ENCODE peak calls at places on chromosomes 12 and 14, in seven cellular contexts. U is tibial artery, N is uterus, E is left ventricle myocardium inferior, R is fibroblast of lung, M is Peyer's patch, Z is esophagus squamous epithelium. P is an unnamed sample.

GRCh38 chr14:33414041-33414440 is 475.4 kb downstream of the NPAS3 start:
- DNase-seq in U (no peak), N (no peak), E (no peak), R (no peak), M (no peak), Z (no peak), P (no peak)

GRCh38 chr12:92020983-92021664 is 124.5 kb downstream of the BTG1 start:
- DNase-seq in U (no peak), N (no peak), E (no peak), R (no peak), M (no peak), Z (no peak), P (no peak)

GRCh38 chr14:22478670-22479069 is 110.4 kb downstream of the DAD1 start:
- DNase-seq in U (no peak), N (peak), E (peak), R (peak), M (no peak), Z (no peak), P (peak)

GRCh38 chr14:104309657-104310369 is 171.4 kb downstream of the KIF26A start:
- DNase-seq in U (peak), N (no peak), E (no peak), R (no peak), M (no peak), Z (no peak), P (peak)

GRCh38 chr12:65535951-65536350 is 257.5 kb downstream of the MSRB3 start:
- DNase-seq in U (no peak), N (no peak), E (no peak), R (no peak), M (no peak), Z (no peak), P (no peak)

GRCh38 chr12:66823857-66824570 is 145.1 kb upstream of the GRIP1 start:
- DNase-seq in U (no peak), N (no peak), E (no peak), R (no peak), M (no peak), Z (no peak), P (no peak)

GRCh38 chr14:91731018-91731417 is 868 bp downstream of the CATSPERB start:
- DNase-seq in U (no peak), N (no peak), E (no peak), R (no peak), M (no peak), Z (no peak), P (no peak)

GRCh38 chr14:67187826-67188225 is 1.4 kb upstream of the GARIN2 start:
- DNase-seq in U (no peak), N (no peak), E (no peak), R (peak), M (no peak), Z (no peak), P (no peak)

GRCh38 chr12:56803750-56804149 is 40.6 kb downstream of the HSD17B6 start:
- DNase-seq in U (peak), N (no peak), E (peak), R (no peak), M (no peak), Z (no peak), P (peak)

GRCh38 chr14:29069228-29069627 is 302.6 kb downstream of the FOXG1 start:
- DNase-seq in U (no peak), N (no peak), E (no peak), R (no peak), M (no peak), Z (no peak), P (no peak)

GRCh38 chr14:94213021-94213420 is 38.9 kb downstream of the PPP4R4 start:
- DNase-seq in U (no peak), N (no peak), E (no peak), R (no peak), M (no peak), Z (no peak), P (no peak)

GRCh38 chr12:74849801-74850200 is 312.2 kb downstream of the ATXN7L3B start:
- DNase-seq in U (no peak), N (no peak), E (no peak), R (no peak), M (no peak), Z (no peak), P (no peak)

GRCh38 chr12:65156366-65156831 is 13.0 kb upstream of the LEMD3 start:
- DNase-seq in U (no peak), N (no peak), E (no peak), R (no peak), M (no peak), Z (no peak), P (no peak)

GRCh38 chr12:113005759-113006158 is 27.4 kb downstream of the OAS2 start:
- DNase-seq in U (no peak), N (no peak), E (no peak), R (no peak), M (peak), Z (no peak), P (no peak)

GRCh38 chr14:71824816-71825215 is 107.4 kb upstream of the RGS6 start:
- DNase-seq in U (no peak), N (no peak), E (no peak), R (no peak), M (no peak), Z (no peak), P (no peak)

GRCh38 chr14:80211143-80212024 is at the start of gene DIO2:
- DNase-seq in U (peak), N (no peak), E (peak), R (peak), M (no peak), Z (no peak), P (peak)

GRCh38 chr12:113236539-113237354 is 15.5 kb downstream of the TPCN1 start:
- DNase-seq in U (peak), N (no peak), E (peak), R (no peak), M (peak), Z (no peak), P (no peak)

GRCh38 chr12:58557156-58557555 is 363.1 kb downstream of the LRIG3 start:
- DNase-seq in U (no peak), N (no peak), E (no peak), R (peak), M (no peak), Z (no peak), P (no peak)

GRCh38 chr12:94793191-94793595 is 142.8 kb upstream of the TMCC3 start:
- DNase-seq in U (no peak), N (no peak), E (no peak), R (no peak), M (no peak), Z (no peak), P (no peak)

GRCh38 chr12:15584366-15585041 is 204.7 kb downstream of the EPS8 start:
- DNase-seq in U (no peak), N (peak), E (no peak), R (peak), M (peak), Z (no peak), P (no peak)

GRCh38 chr14:55302770-55303472 is 31.7 kb downstream of the FBXO34 start:
- DNase-seq in U (no peak), N (no peak), E (no peak), R (no peak), M (no peak), Z (no peak), P (no peak)

GRCh38 chr12:12900786-12901157 is 9.4 kb downstream of the GPRC5A start:
- DNase-seq in U (no peak), N (no peak), E (no peak), R (no peak), M (no peak), Z (no peak), P (no peak)

GRCh38 chr14:80055226-80055625 is 156.1 kb downstream of the DIO2 start:
- DNase-seq in U (no peak), N (no peak), E (no peak), R (no peak), M (no peak), Z (no peak), P (no peak)

GRCh38 chr12:106446429-106447092 is 89.0 kb downstream of the POLR3B start:
- DNase-seq in U (no peak), N (no peak), E (no peak), R (no peak), M (no peak), Z (no peak), P (no peak)

GRCh38 chr14:77543240-77543551 is 44.6 kb upstream of the ISM2 start:
- DNase-seq in U (no peak), N (no peak), E (no peak), R (no peak), M (no peak), Z (no peak), P (no peak)

GRCh38 chr12:47858511-47859266 is 39.0 kb upstream of the HDAC7 start:
- DNase-seq in U (peak), N (no peak), E (no peak), R (no peak), M (no peak), Z (no peak), P (no peak)

GRCh38 chr12:52436000-52436827 is 2.0 kb upstream of the KRT75 start:
- DNase-seq in U (no peak), N (no peak), E (no peak), R (no peak), M (no peak), Z (no peak), P (no peak)

GRCh38 chr12:102394200-102394599 is 86.2 kb downstream of the IGF1 start:
- DNase-seq in U (no peak), N (no peak), E (no peak), R (no peak), M (no peak), Z (no peak), P (no peak)

GRCh38 chr14:68675233-68675577 is 117.7 kb downstream of the ZFP36L1 start:
- DNase-seq in U (peak), N (no peak), E (no peak), R (no peak), M (no peak), Z (no peak), P (no peak)

GRCh38 chr12:39127401-39127800 is 222.0 kb upstream of the CPNE8 start:
- DNase-seq in U (no peak), N (no peak), E (no peak), R (no peak), M (peak), Z (no peak), P (no peak)

GRCh38 chr14:94345344-94346072 is 22.4 kb upstream of the SERPINA6 start:
- DNase-seq in U (no peak), N (no peak), E (no peak), R (peak), M (no peak), Z (no peak), P (no peak)

GRCh38 chr12:56632701-56633464 is 2.8 kb upstream of the BAZ2A start:
- DNase-seq in U (no peak), N (no peak), E (no peak), R (no peak), M (no peak), Z (no peak), P (no peak)

GRCh38 chr12:113903381-113903863 is 62.7 kb downstream of the RBM19 start:
- DNase-seq in U (no peak), N (no peak), E (no peak), R (peak), M (no peak), Z (no peak), P (no peak)

DNA sequence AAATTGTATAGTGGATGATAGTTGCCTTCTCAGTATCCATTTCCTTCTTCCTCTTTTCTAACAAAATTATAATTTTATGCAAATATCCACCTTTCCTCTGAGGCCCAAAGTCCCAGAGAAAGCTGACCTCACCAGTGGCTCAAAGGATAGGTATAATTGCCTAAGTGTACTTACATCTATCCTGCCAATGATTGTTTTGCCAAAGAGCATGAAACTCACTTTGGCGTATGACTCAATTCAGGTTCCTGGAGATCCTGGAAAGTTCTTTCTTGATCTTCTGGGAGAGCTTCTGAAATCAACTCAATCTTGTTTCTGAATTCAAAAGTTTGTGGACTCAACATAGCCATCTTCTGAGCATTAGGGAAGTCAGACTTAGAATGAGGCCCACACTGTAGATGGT is 10.5 kb upstream of the RBM25 start:
- DNase-seq in U (no peak), N (no peak), E (no peak), R (no peak), M (no peak), Z (no peak), P (no peak)
- TF ChIP-seq CTCF in U (no peak), N (no peak), E (no peak), R (no peak), M (no peak), Z (no peak), P (no peak)

GRCh38 chr12:9763025-9763424 is 2.3 kb upstream of the CD69 start:
- DNase-seq in U (no peak), N (no peak), E (no peak), R (no peak), M (no peak), Z (no peak), P (no peak)

GRCh38 chr12:9759680-9760592 is 765 bp downstream of the CD69 start:
- DNase-seq in U (no peak), N (no peak), E (no peak), R (no peak), M (no peak), Z (no peak), P (no peak)

GRCh38 chr12:9762369-9762768 is 1.7 kb upstream of the CD69 start:
- DNase-seq in U (no peak), N (no peak), E (no peak), R (no peak), M (no peak), Z (no peak), P (no peak)

GRCh38 chr12:9761407-9761736 is 671 bp upstream of the CD69 start:
- DNase-seq in U (no peak), N (no peak), E (no peak), R (no peak), M (no peak), Z (no peak), P (no peak)

DNA sequence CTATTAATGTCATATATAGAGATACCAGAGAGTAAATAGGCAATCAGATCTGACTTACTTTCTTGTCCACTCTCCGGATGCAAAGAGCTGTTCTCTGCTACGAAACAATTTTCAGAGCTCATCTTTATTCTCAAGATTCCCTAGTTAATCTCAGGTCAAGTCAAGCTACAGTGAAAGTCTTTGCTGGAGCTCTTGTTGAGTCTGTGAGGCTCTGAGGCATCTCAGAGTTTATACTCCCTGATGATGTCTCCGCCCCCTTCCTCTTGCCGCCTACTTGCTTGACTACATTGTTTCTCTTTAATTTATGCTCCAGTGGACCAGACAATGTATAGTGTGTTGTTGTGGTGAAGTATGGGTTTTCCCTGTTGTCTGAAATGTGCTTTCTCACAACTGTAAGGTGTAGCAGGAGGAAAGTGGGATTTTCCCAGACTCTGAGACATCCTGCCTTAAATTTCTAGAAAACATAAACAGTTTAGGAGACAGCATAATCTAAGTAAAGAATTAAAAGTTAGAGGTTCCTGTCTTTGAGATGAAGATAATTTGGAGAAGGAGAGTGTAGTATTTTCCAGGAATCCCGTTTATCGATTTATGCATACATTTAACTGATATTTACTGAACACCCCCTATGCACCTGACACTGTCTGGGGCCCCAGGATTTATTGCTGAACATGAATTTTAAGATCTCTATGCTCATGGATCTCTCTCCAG is at the start of gene CD69:
- DNase-seq in U (no peak), N (no peak), E (no peak), R (no peak), M (peak), Z (no peak), P (no peak)
- H3K4me3 ChIP-seq in U (no peak), N (no peak), E (no peak), R (no peak), M (peak), Z (no peak), P (no peak)

DNA sequence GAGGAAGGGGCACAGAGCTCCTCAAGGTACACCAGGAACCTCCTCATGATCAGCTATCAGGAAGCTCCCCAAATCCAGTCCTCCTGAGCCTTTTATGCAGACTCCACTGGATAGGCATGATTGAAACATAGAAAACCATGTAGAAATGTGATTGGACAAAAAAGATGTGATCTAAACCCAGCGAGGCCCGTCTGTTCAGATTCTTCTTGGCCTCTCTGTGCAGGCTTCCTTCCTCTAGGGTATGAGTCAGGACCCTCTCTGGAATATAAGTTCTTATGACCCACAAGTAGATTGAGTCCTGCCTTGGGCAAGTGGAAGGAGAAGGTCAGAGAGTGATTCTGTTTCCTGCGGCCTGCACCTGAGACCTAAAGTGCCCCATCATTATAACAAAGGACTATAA is 166.3 kb downstream of the PHLDA1 start:
- DNase-seq in U (no peak), N (no peak), E (no peak), R (no peak), M (no peak), Z (no peak), P (no peak)
- H3K27ac ChIP-seq in U (no peak), N (no peak), E (no peak), R (no peak), M (no peak), Z (no peak), P (no peak)

DNA sequence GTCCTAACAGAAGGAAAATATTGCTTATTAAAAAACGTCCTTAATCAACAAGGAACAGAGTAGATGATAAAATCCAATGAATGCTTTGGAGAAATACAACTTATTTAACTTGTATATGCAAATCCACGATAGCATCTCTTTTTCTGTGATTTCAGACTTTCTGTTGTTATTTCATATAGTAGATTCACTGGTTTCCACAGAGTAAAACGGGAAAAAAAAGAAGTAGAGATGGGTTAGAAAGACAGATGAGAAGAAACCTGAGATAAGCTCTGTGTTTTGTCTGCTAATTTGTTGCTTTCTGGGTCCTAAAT is 447.7 kb downstream of the RERGL start:
- DNase-seq in U (no peak), N (no peak), E (no peak), R (no peak), M (no peak), Z (no peak), P (no peak)
- TF ChIP-seq CTCF in U (no peak), N (no peak), E (no peak), R (no peak), M (no peak), Z (no peak), P (no peak)

DNA sequence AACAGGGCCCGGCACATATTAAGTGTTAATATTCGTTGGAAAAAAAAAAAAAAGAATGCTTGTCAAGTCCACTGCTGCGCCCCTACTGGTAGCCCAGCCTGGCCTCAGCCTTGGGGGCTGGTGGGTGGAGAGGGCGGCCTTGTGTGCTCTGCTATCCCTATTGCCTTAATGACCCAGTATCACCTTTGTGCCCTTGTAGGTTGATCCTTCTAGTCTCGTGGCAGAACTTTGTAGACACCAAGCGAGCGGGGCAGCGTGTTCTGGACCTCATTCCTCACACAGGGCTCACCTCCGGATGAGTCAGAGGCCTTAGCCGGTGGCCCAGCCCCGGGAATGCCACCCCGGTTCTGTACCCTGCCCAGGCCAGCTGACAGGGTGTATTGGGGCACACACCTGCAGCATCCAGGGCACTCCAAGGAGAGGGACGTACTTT is 1.8 kb upstream of the RCOR1 start:
- DNase-seq in U (peak), N (peak), E (no peak), R (peak), M (peak), Z (no peak), P (peak)
- H3K4me3 ChIP-seq in U (peak), N (no peak), E (peak), R (no peak), M (no peak), Z (no peak), P (peak)

GRCh38 chr12:89350661-89351488 is 1.4 kb downstream of the DUSP6 start:
- DNase-seq in U (peak), N (no peak), E (peak), R (peak), M (peak), Z (no peak), P (peak)

GRCh38 chr12:89352492-89353187 is at the start of gene DUSP6:
- DNase-seq in U (peak), N (peak), E (peak), R (peak), M (peak), Z (peak), P (peak)

GRCh38 chr12:89351489-89352241 is 636 bp downstream of the DUSP6 start:
- DNase-seq in U (peak), N (no peak), E (peak), R (peak), M (peak), Z (no peak), P (peak)

GRCh38 chr12:89353188-89353822 is 1.0 kb upstream of the DUSP6 start:
- DNase-seq in U (peak), N (peak), E (peak), R (peak), M (peak), Z (no peak), P (peak)

DNA sequence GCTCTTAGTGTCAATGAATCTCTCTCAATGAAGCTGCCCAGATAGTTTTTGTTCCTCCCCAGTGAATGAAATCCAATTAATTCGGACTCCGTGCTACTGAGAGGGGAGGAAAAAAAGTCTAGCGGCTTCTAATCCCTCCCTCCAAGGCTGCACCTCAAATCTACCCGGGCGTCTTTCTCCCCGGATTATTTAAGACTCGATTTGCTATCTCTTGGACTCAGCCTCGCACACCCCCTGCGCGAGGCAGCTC is 134 bp downstream of the DUSP6 start:
- DNase-seq in U (no peak), N (no peak), E (no peak), R (no peak), M (no peak), Z (no peak), P (no peak)
- H3K27ac ChIP-seq in U (peak), N (peak), E (peak), R (peak), M (peak), Z (peak), P (peak)